ENCODE peak calls at places on chromosomes 11 and 22, in five cellular contexts. G is psoas muscle, O is right lobe of liver, U is tibial artery, M is left lung. N is an unnamed sample. For H3K4me1, the result is how much of the 10 kb centered on the place peaks cover.

GRCh38 chr11:94654201-94654600 is 87.0 kb downstream of the PIWIL4 start:
- DNase-seq in G (no peak), O (no peak), U (no peak), M (no peak), N (no peak)

GRCh38 chr11:117663826-117664225 is 133.2 kb downstream of the DSCAML1 start:
- DNase-seq in G (no peak), O (no peak), U (no peak), M (peak), N (no peak)

GRCh38 chr22:20203142-20204099 is 52.6 kb upstream of the CCDC188 start:
- DNase-seq in G (no peak), O (peak), U (no peak), M (no peak), N (peak)

GRCh38 chr22:43236401-43237166 is 49.6 kb upstream of the TTLL12 start:
- DNase-seq in G (peak), O (peak), U (no peak), M (no peak), N (peak)

GRCh38 chr22:47210686-47211085 is 448.2 kb downstream of the TBC1D22A start:
- DNase-seq in G (no peak), O (no peak), U (peak), M (no peak), N (no peak)

GRCh38 chr22:40332319-40332781 is 13.9 kb upstream of the ADSL start:
- DNase-seq in G (no peak), O (no peak), U (no peak), M (no peak), N (no peak)

GRCh38 chr11:81655351-81655750 is 1078.3 kb downstream of the FAM181B start:
- DNase-seq in G (no peak), O (no peak), U (no peak), M (no peak), N (no peak)

GRCh38 chr22:36027960-36028645 is 521 bp downstream of the RBFOX2 start:
- DNase-seq in G (peak), O (peak), U (no peak), M (peak), N (no peak)

GRCh38 chr11:124551189-124551588 is 7.7 kb upstream of the OR8B12 start:
- DNase-seq in G (no peak), O (no peak), U (no peak), M (no peak), N (no peak)

GRCh38 chr22:17431179-17431578 is 61.9 kb downstream of the CECR2 start:
- DNase-seq in G (no peak), O (no peak), U (no peak), M (no peak), N (no peak)

GRCh38 chr11:65316311-65316978 is 1.8 kb downstream of the CDC42EP2 start:
- DNase-seq in G (peak), O (no peak), U (no peak), M (peak), N (peak)

GRCh38 chr11:2259466-2259830 is 10.9 kb downstream of the ASCL2 start:
- DNase-seq in G (no peak), O (peak), U (peak), M (peak), N (no peak)

GRCh38 chr11:131441398-131441797 is 71.0 kb downstream of the NTM start:
- DNase-seq in G (no peak), O (no peak), U (no peak), M (no peak), N (no peak)

GRCh38 chr11:76850815-76851214 is 9.9 kb upstream of the ACER3 start:
- DNase-seq in G (peak), O (peak), U (peak), M (no peak), N (no peak)

GRCh38 chr22:41699264-41700104 is at the start of gene MEI1:
- DNase-seq in G (peak), O (peak), U (peak), M (peak), N (peak)

GRCh38 chr11:69888671-69889076 is 69.5 kb upstream of the FGF3 start:
- DNase-seq in G (peak), O (peak), U (no peak), M (peak), N (peak)
- TF ChIP-seq CTCF in G (peak), O (peak), U (peak), M (peak), N (peak)

GRCh38 chr11:60164550-60165075 is 18.3 kb downstream of the MS4A6A start:
- DNase-seq in G (no peak), O (no peak), U (no peak), M (no peak), N (no peak)

GRCh38 chr11:60159284-60159683 is 23.6 kb downstream of the MS4A6A start:
- DNase-seq in G (no peak), O (no peak), U (no peak), M (no peak), N (no peak)

GRCh38 chr11:60161107-60161506 is 21.8 kb downstream of the MS4A6A start:
- DNase-seq in G (no peak), O (no peak), U (no peak), M (no peak), N (no peak)

GRCh38 chr11:60159868-60160267 is 23.0 kb downstream of the MS4A6A start:
- DNase-seq in G (no peak), O (no peak), U (no peak), M (no peak), N (no peak)

GRCh38 chr11:60161766-60162165 is 21.1 kb downstream of the MS4A6A start:
- DNase-seq in G (no peak), O (no peak), U (no peak), M (no peak), N (no peak)
- H3K4me1 ChIP-seq in G (under half), O (under half), U (under half), M (under half), N (under half)

GRCh38 chr11:121032546-121032945 is 8.6 kb downstream of the TBCEL start:
- DNase-seq in G (no peak), O (no peak), U (no peak), M (no peak), N (no peak)
- TF ChIP-seq CTCF in G (no peak), O (peak), U (no peak), M (no peak), N (no peak)

GRCh38 chr11:96342131-96342970 is 644 bp downstream of the MAML2 start:
- DNase-seq in G (no peak), O (no peak), U (no peak), M (no peak), N (no peak)

GRCh38 chr11:96342971-96343711 is at the start of gene MAML2:
- DNase-seq in G (peak), O (peak), U (peak), M (peak), N (peak)

GRCh38 chr11:96339704-96340554 is 3.1 kb downstream of the MAML2 start:
- DNase-seq in G (no peak), O (no peak), U (peak), M (no peak), N (no peak)

GRCh38 chr11:96340555-96340885 is 2.5 kb downstream of the MAML2 start:
- DNase-seq in G (no peak), O (no peak), U (no peak), M (no peak), N (no peak)

GRCh38 chr11:96341237-96342130 is 1.5 kb downstream of the MAML2 start:
- DNase-seq in G (peak), O (peak), U (peak), M (peak), N (peak)
- H3K4me1 ChIP-seq in G (under half), O (under half), U (half or more), M (under half), N (under half)

DNA sequence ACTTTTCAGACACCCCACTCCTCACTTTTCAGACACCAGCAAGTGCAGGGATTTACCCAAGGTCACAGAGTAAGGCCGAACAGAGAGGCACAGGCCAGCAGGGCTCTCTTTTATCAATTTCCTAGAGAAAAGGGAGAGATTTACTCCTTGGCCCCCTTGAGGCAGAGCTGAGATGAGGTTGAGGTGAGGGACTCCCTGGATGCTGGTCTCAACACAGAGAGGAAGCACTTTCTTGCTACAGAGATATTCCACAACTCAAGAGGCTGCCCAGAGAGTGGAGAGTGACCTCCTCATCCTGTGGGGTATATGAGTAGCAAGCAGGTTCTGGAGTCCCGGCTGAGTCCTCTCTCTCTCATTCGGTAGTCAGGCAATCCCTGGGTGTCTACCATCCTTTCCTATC is 2.0 kb upstream of the ARHGEF17 start:
- DNase-seq in G (no peak), O (no peak), U (no peak), M (no peak), N (no peak)
- TF ChIP-seq CTCF in G (no peak), O (no peak), U (no peak), M (no peak), N (no peak)

DNA sequence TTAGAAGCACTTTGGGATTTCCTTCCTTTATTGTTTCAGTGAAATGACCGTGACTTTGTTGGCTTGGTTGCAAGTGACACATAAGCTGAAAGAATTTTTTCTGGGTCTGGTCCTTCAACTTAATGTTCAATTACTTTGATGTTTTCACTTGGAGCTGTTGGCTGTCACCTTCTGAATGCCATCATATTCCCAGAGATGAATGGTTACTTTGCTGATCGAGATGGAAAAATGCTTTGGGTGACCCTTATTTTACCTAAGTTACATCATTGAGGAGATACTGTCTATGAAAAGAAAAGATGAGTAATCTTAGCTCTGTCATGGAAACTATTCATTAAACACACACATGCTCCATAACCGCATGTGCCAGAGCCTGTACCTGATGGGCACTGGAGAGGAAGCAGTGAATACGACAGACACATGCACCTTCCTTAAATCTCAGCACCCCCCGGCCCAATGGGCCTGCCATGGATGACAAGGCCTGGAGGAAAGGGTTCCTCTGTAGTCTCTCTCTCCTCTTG is 76.9 kb downstream of the TENM4 start:
- DNase-seq in G (no peak), O (no peak), U (no peak), M (no peak), N (no peak)
- H3K4me1 ChIP-seq in G (under half), O (under half), U (under half), M (under half), N (under half)

DNA sequence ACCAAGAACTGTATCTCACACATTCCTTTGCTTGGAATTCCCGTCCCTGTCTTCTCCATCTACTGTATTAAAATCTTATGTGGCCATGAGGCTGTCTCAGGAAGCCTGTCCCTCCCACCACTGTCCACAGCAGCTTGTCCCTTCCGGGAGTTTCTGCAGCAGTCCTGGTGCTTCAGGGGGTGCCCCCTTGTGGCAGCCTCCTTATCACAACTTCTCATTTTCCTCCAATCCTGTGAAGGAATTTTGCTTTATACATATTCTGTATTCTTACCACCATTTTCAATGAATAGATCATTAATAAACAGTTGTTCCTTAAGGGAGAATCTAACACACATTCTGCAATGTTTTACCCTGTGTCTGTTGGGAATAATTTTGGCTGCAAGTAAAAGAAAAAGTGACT is 220.4 kb upstream of the RAG2 start:
- DNase-seq in G (no peak), O (no peak), U (no peak), M (no peak), N (no peak)
- TF ChIP-seq CTCF in G (no peak), O (peak), U (no peak), M (no peak), N (no peak)

DNA sequence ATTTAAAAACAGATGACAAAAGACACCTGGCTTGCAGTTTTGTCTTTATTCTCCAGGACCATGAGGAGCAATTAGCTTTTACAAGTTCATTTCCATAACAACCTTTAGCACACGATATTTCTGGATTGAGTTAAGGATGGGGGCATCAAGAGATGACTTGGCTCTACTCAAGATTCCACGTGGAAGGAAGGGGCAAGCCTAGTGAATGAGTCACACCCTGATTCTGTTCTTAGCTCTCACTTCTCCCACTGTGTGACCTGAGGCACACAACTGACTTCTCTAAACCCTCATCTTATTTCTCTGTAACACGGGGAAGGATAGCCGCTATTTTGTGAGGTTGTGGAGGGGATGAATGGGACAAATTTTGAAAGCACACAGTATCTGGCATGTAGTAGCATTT is 185.5 kb downstream of the KIRREL3 start:
- DNase-seq in G (no peak), O (no peak), U (no peak), M (no peak), N (no peak)
- H3K4me1 ChIP-seq in G (under half), O (under half), U (under half), M (under half), N (under half)

N was measured in pancreas.